ENCODE peak calls at places on chromosome 3, in five cellular contexts. D is GM12865, V is fibroblast of pulmonary artery, N is coronary artery, W is AG10803. L is an unnamed sample.

GRCh38 chr3:60225848-60226247 is 1025.4 kb downstream of the FHIT start:
- DNase-seq in V (no peak), D (peak; percentile 9), N (no peak), W (no peak), L (no peak)

GRCh38 chr3:110895054-110895453 is 176.6 kb upstream of the NECTIN3 start:
- DNase-seq in D (no peak), W (no peak), V (no peak), N (no peak), L (no peak)

GRCh38 chr3:192869131-192870027 is 48.3 kb downstream of the MB21D2 start:
- DNase-seq in N (no peak), D (no peak), V (peak; percentile 60), W (peak; percentile 67), L (peak; percentile 75)

GRCh38 chr3:14646589-14647413 is 4.8 kb upstream of the CCDC174 start:
- DNase-seq in N (no peak), V (no peak), D (no peak), W (no peak), L (no peak)

GRCh38 chr3:41118461-41119385 is 80.6 kb upstream of the CTNNB1 start:
- DNase-seq in V (no peak), W (no peak), N (peak; percentile 58), D (no peak), L (no peak)

GRCh38 chr3:181486496-181486895 is 225.2 kb upstream of the SOX2 start:
- DNase-seq in N (no peak), V (no peak), W (no peak), D (no peak), L (no peak)

GRCh38 chr3:102741105-102741504 is 306.3 kb downstream of the ZPLD1 start:
- DNase-seq in N (no peak), D (peak; percentile 4), W (no peak), V (no peak), L (no peak)

GRCh38 chr3:24086597-24087369 is 141.7 kb downstream of the NR1D2 start:
- DNase-seq in N (no peak), W (peak; percentile 53), V (peak; percentile 29), D (no peak), L (peak; percentile 47)

GRCh38 chr3:124669470-124669869 is 60.8 kb upstream of the UMPS start:
- DNase-seq in V (peak; percentile 17), D (no peak), N (no peak), W (peak; percentile 61), L (peak; percentile 94)

GRCh38 chr3:78963771-78964170 is 804.0 kb downstream of the ROBO1 start:
- DNase-seq in V (no peak), W (no peak), N (no peak), D (no peak), L (no peak)

GRCh38 chr3:107913671-107914070 is 177.2 kb downstream of the CD47 start:
- DNase-seq in W (peak; percentile 21), D (no peak), N (no peak), V (peak; percentile 96), L (peak; percentile 77)

GRCh38 chr3:48372862-48373435 is 930 bp downstream of the FBXW12 start:
- DNase-seq in V (no peak), W (no peak), N (no peak), D (no peak), L (no peak)

GRCh38 chr3:19467761-19468160 is 319.5 kb downstream of the KCNH8 start:
- DNase-seq in D (no peak), V (no peak), W (no peak), N (no peak), L (no peak)

GRCh38 chr3:184571750-184572377 is 10.3 kb downstream of the EPHB3 start:
- DNase-seq in N (no peak), D (no peak), V (no peak), W (no peak), L (no peak)

GRCh38 chr3:122055215-122055614 is at the start of gene CD86:
- DNase-seq in N (no peak), W (no peak), D (peak; percentile 94), V (no peak), L (no peak)

GRCh38 chr3:125055913-125056705 is at the start of gene HEG1:
- DNase-seq in V (peak; percentile 82), D (peak; percentile 82), W (peak; percentile 91), N (peak; percentile 94), L (peak; percentile 77)

GRCh38 chr3:149646181-149646766 is 11.6 kb downstream of the WWTR1 start:
- DNase-seq in V (peak; percentile 49), D (no peak), N (no peak), W (peak; percentile 54), L (peak; percentile 87)

GRCh38 chr3:10548997-10549396 is 43.6 kb upstream of the ATP2B2 start:
- DNase-seq in D (no peak), W (no peak), V (no peak), N (peak; percentile 36), L (peak; percentile 1)

GRCh38 chr3:95715137-95715536 is 1099.3 kb upstream of the EPHA6 start:
- DNase-seq in V (no peak), W (no peak), D (no peak), N (no peak), L (no peak)

GRCh38 chr3:62604301-62604700 is 231.0 kb upstream of the FEZF2 start:
- DNase-seq in N (no peak), D (no peak), V (peak; percentile 91), W (peak; percentile 87), L (peak; percentile 96)

GRCh38 chr3:71581981-71582611 is 1.4 kb downstream of the FOXP1 start:
- DNase-seq in V (no peak), D (no peak), W (peak; percentile 33), N (peak; percentile 80), L (no peak)

GRCh38 chr3:171804618-171805389 is 5.5 kb downstream of the PLD1 start:
- DNase-seq in V (peak; percentile 77), D (no peak), N (no peak), W (peak; percentile 61), L (peak; percentile 87)

GRCh38 chr3:46206284-46206683 is 1.8 kb downstream of the CCR1 start:
- DNase-seq in V (no peak), N (no peak), W (no peak), D (no peak), L (no peak)

GRCh38 chr3:148205945-148206845 is 491.5 kb upstream of the AGTR1 start:
- DNase-seq in V (peak; percentile 60), D (no peak), N (no peak), W (peak; percentile 62), L (no peak)

GRCh38 chr3:98921957-98922356 is 20.5 kb upstream of the DCBLD2 start:
- DNase-seq in W (no peak), D (no peak), N (no peak), V (no peak), L (no peak)

GRCh38 chr3:126858887-126859286 is 124.0 kb upstream of the PLXNA1 start:
- DNase-seq in N (no peak), D (no peak), V (peak; percentile 93), W (peak; percentile 85), L (peak; percentile 94)

GRCh38 chr3:45616158-45616557 is 21.6 kb downstream of the LIMD1 start:
- DNase-seq in W (no peak), N (no peak), D (no peak), V (no peak), L (no peak)

GRCh38 chr3:53880396-53881345 is 1.3 kb downstream of the ACTR8 start:
- DNase-seq in W (peak; percentile 57), V (peak; percentile 37), D (no peak), N (no peak), L (peak; percentile 17)

GRCh38 chr3:147937341-147937740 is 528.2 kb downstream of the ZIC1 start:
- DNase-seq in D (no peak), V (no peak), W (no peak), N (no peak), L (no peak)

GRCh38 chr3:141387446-141388030 is 19.2 kb downstream of the ZBTB38 start:
- DNase-seq in D (peak; percentile 72), V (no peak), W (no peak), N (no peak), L (no peak)

GRCh38 chr3:141386611-141387110 is 18.4 kb downstream of the ZBTB38 start:
- DNase-seq in W (peak; percentile 71), N (no peak), V (peak; percentile 81), D (peak; percentile 88), L (peak; percentile 74)

GRCh38 chr3:141385386-141386079 is 17.2 kb downstream of the ZBTB38 start:
- DNase-seq in V (peak; percentile 39), D (peak; percentile 58), N (no peak), W (peak; percentile 55), L (no peak)

GRCh38 chr3:141384575-141384974 is 16.3 kb downstream of the ZBTB38 start:
- DNase-seq in W (no peak), N (no peak), D (peak; percentile 60), V (no peak), L (no peak)

GRCh38 chr3:141386080-141386594 is 17.8 kb downstream of the ZBTB38 start:
- DNase-seq in D (no peak), V (no peak), W (no peak), N (no peak), L (no peak)
- H3K4me3 ChIP-seq in D (peak overlapping the region; percentile 81), V (peak overlapping the region; percentile 66), W (peak overlapping the region; percentile 47), N (peak overlapping the region; percentile 45), L (peak overlapping the region; percentile 56)

GRCh38 chr3:34361921-34362320 is 563.5 kb downstream of the PDCD6IP start:
- DNase-seq in V (no peak), D (peak; percentile 81), N (no peak), W (no peak), L (no peak)
- TF ChIP-seq CTCF in V (no peak), D (no peak), N (no peak), W (no peak), L (no peak)

GRCh38 chr3:105516972-105517371 is 150.3 kb downstream of the ALCAM start:
- DNase-seq in W (no peak), D (no peak), N (no peak), V (peak; percentile 49), L (no peak)

GRCh38 chr3:105513886-105514285 is 147.2 kb downstream of the ALCAM start:
- DNase-seq in W (peak; percentile 55), V (no peak), N (no peak), D (no peak), L (no peak)

GRCh38 chr3:105511031-105511430 is 144.3 kb downstream of the ALCAM start:
- DNase-seq in D (no peak), N (no peak), V (no peak), W (peak; percentile 20), L (peak; percentile 33)

GRCh38 chr3:105518201-105518600 is 151.5 kb downstream of the ALCAM start:
- DNase-seq in V (no peak), W (no peak), N (no peak), D (no peak), L (no peak)

DNA sequence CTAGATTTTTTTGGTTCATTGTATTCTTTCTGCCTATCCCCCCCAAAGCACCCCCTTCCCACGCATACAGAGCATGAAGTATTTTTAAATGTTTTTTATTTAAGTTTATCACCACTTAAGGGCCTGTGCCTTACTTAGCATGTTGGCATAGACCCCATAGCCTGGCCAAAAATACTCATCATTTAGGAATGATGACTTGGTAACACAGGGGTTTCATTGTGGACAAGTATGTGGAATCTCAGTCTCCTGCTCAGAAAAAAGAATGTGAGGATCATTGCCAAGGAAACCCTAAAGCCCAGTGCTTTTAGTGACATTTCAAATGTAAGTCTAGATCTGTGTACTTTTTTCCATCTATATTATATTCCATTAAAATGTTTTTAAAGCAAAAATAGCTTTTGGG is 146.3 kb downstream of the ALCAM start:
- DNase-seq in N (no peak), W (peak; percentile 94), V (peak; percentile 81), D (no peak), L (peak; percentile 71)
- H3K4me3 ChIP-seq in N (no peak overlapping the region), W (no peak overlapping the region), V (no peak overlapping the region), D (no peak overlapping the region), L (no peak overlapping the region)

DNA sequence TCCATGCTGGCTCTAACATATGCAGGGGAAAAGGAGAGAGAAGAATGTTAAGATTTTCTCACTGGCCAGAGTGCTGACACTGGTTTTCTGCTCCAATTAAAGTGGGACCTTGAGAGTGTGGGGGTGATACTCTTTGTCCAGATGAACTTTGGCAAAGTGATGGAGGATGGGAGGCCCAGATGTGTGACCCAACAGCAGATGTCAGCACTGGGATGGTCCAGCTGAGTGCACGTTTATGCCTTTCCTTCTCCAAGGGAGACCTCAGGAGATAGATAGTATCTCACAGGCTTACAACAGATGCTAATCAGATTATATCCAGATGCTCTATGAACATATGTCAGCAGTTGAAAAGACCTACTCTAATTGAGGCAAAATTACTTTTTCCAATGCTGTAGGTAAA is 50.1 kb upstream of the PSMD6 start:
- DNase-seq in D (no peak), V (no peak), W (peak; percentile 65), N (no peak), L (peak; percentile 65)
- TF ChIP-seq CTCF in D (no peak), V (no peak), W (peak; percentile 5), N (no peak), L (no peak)

L was measured in fibroblast of mammary gland.